ENCODE peak calls at places on chromosomes 7 and 10, in four cellular contexts. One of them, this sample, is unnamed.

GRCh38 chr7:20141666-20142065 is 75.5 kb downstream of the MACC1 start:
- DNase-seq in HCT116: no peak
- DNase-seq in PC-3: no peak
- DNase-seq in SK-N-SH: peak; percentile 27
- DNase-seq in this sample: no peak

GRCh38 chr10:125102821-125103220 is 57.5 kb downstream of the CTBP2 start:
- DNase-seq in HCT116: no peak
- DNase-seq in SK-N-SH: no peak
- DNase-seq in PC-3: no peak
- DNase-seq in this sample: no peak

GRCh38 chr10:34187201-34187600 is 627.9 kb downstream of the PARD3 start:
- DNase-seq in SK-N-SH: no peak
- DNase-seq in PC-3: no peak
- DNase-seq in HCT116: no peak
- DNase-seq in this sample: peak; percentile 26

GRCh38 chr10:79331709-79332108 is 15.6 kb upstream of the PPIF start:
- DNase-seq in HCT116: no peak
- DNase-seq in SK-N-SH: no peak
- DNase-seq in PC-3: peak; percentile 100
- DNase-seq in this sample: peak; percentile 95

GRCh38 chr7:143300959-143301617 is 12.9 kb downstream of the CASP2 start:
- DNase-seq in SK-N-SH: no peak
- DNase-seq in HCT116: no peak
- DNase-seq in PC-3: peak; percentile 88
- DNase-seq in this sample: no peak

GRCh38 chr10:121788115-121788514 is 139.7 kb downstream of the ATE1 start:
- DNase-seq in SK-N-SH: no peak
- DNase-seq in PC-3: peak; percentile 89
- DNase-seq in HCT116: no peak
- DNase-seq in this sample: no peak

GRCh38 chr7:5692845-5693278 is 88.6 kb downstream of the RNF216 start:
- DNase-seq in SK-N-SH: peak; percentile 67
- DNase-seq in PC-3: peak; percentile 89
- DNase-seq in HCT116: no peak
- DNase-seq in this sample: peak; percentile 85

GRCh38 chr7:28626629-28627262 is 214.4 kb downstream of the CREB5 start:
- DNase-seq in HCT116: peak; percentile 40
- DNase-seq in SK-N-SH: peak; percentile 60
- DNase-seq in PC-3: peak; percentile 68
- DNase-seq in this sample: peak; percentile 71

GRCh38 chr7:379456-380225 is 89.7 kb downstream of the FOXL3 start:
- DNase-seq in PC-3: no peak
- DNase-seq in HCT116: no peak
- DNase-seq in SK-N-SH: peak; percentile 42
- DNase-seq in this sample: peak; percentile 15

GRCh38 chr10:61752111-61753011 is 89.6 kb downstream of the CABCOCO1 start:
- DNase-seq in PC-3: peak; percentile 98
- DNase-seq in HCT116: peak; percentile 31
- DNase-seq in SK-N-SH: no peak
- DNase-seq in this sample: peak; percentile 66

GRCh38 chr7:143884978-143885559 is 16.9 kb downstream of the TCAF1 start:
- DNase-seq in HCT116: no peak
- DNase-seq in PC-3: no peak
- DNase-seq in SK-N-SH: peak; percentile 97
- DNase-seq in this sample: peak; percentile 76

GRCh38 chr10:102782698-102783540 is 39.2 kb downstream of the WBP1L start:
- DNase-seq in PC-3: no peak
- DNase-seq in HCT116: no peak
- DNase-seq in SK-N-SH: no peak
- DNase-seq in this sample: peak; percentile 93

GRCh38 chr7:128739990-128740682 is 977 bp downstream of the CALU start:
- DNase-seq in PC-3: no peak
- DNase-seq in HCT116: no peak
- DNase-seq in SK-N-SH: no peak
- DNase-seq in this sample: peak; percentile 38

GRCh38 chr10:18436902-18437301 is 214.5 kb downstream of the NSUN6 start:
- DNase-seq in SK-N-SH: no peak
- DNase-seq in HCT116: no peak
- DNase-seq in PC-3: no peak
- DNase-seq in this sample: no peak

GRCh38 chr10:95785942-95786669 is 30.1 kb downstream of the ENTPD1 start:
- DNase-seq in PC-3: no peak
- DNase-seq in HCT116: no peak
- DNase-seq in SK-N-SH: no peak
- DNase-seq in this sample: no peak

GRCh38 chr10:49184642-49185111 is 3.5 kb downstream of the TMEM273 start:
- DNase-seq in SK-N-SH: no peak
- DNase-seq in PC-3: no peak
- DNase-seq in HCT116: no peak
- DNase-seq in this sample: no peak

GRCh38 chr7:95001258-95001657 is 93.9 kb downstream of the PPP1R9A start:
- DNase-seq in SK-N-SH: no peak
- DNase-seq in PC-3: no peak
- DNase-seq in HCT116: no peak
- DNase-seq in this sample: no peak

GRCh38 chr10:18886102-18886501 is 162.5 kb upstream of the MALRD1 start:
- DNase-seq in SK-N-SH: peak; percentile 43
- DNase-seq in PC-3: peak; percentile 38
- DNase-seq in HCT116: no peak
- DNase-seq in this sample: no peak

GRCh38 chr7:151895695-151896485 is 19.0 kb upstream of the PRKAG2 start:
- DNase-seq in PC-3: no peak
- DNase-seq in SK-N-SH: no peak
- DNase-seq in HCT116: no peak
- DNase-seq in this sample: no peak

GRCh38 chr7:131896189-131896855 is 339.9 kb upstream of the PODXL start:
- DNase-seq in HCT116: no peak
- DNase-seq in PC-3: no peak
- DNase-seq in SK-N-SH: no peak
- DNase-seq in this sample: no peak

GRCh38 chr7:131897016-131897789 is 340.8 kb upstream of the PODXL start:
- DNase-seq in PC-3: peak; percentile 62
- DNase-seq in HCT116: peak; percentile 12
- DNase-seq in SK-N-SH: peak; percentile 16
- DNase-seq in this sample: peak; percentile 87

GRCh38 chr7:131895541-131896173 is 339.2 kb upstream of the PODXL start:
- DNase-seq in HCT116: peak; percentile 78
- DNase-seq in PC-3: peak; percentile 95
- DNase-seq in SK-N-SH: no peak
- DNase-seq in this sample: peak; percentile 98

GRCh38 chr7:131899271-131900030 is 343.0 kb upstream of the PODXL start:
- DNase-seq in SK-N-SH: no peak
- DNase-seq in HCT116: no peak
- DNase-seq in PC-3: no peak
- DNase-seq in this sample: peak; percentile 29

DNA sequence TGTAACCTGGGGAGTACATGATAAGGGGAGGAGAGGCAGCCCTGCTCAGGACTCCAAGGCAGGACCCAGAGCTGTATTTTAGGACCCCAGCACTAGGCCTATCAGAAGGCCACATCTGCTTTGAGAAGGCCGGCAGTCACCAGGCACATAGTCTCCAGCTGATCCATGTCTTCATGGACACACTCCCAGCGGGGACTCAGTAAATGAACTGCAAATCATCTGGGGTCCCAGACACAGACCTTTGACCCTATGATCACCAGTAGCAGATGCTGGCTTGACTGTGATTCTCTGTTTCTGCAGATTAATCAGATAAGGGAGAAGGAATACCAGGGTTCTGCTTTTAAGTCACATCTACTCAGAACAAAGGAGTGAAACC is 341.4 kb upstream of the PODXL start:
- DNase-seq in HCT116: no peak
- DNase-seq in PC-3: no peak
- DNase-seq in SK-N-SH: no peak
- DNase-seq in this sample: no peak
- H3K9me2 ChIP-seq in HCT116: no peaks in the 10 kb centered on the region
- H3K9me2 ChIP-seq in PC-3: no peaks in the 10 kb centered on the region
- H3K9me2 ChIP-seq in SK-N-SH: no peaks in the 10 kb centered on the region
- H3K9me2 ChIP-seq in this sample: no peaks in the 10 kb centered on the region

DNA sequence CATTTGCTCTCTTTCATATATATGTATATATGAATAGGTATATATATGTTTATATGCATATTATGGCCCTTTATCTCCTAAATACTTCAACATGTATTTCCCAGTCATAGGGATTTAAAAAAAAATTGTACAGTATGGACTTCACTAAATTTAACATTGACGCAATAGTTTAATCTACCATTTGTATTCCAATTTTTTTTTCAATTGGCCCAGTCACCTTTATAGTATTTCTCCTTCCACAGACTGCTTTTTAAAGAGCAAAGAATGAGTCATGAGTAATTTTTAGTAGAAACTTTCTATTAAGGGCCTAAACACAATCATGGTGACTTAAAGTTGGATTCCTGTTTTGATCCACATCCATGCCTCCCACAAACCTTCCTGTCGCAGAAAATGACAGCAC is 20.5 kb downstream of the CCSER2 start:
- DNase-seq in HCT116: no peak
- DNase-seq in SK-N-SH: no peak
- DNase-seq in PC-3: peak; percentile 41
- DNase-seq in this sample: peak; percentile 90
- H3K9ac ChIP-seq in HCT116: no peak overlapping the region
- H3K9ac ChIP-seq in SK-N-SH: peak overlapping the region; percentile 29
- H3K9ac ChIP-seq in PC-3: no peak overlapping the region
- H3K9ac ChIP-seq in this sample: peak overlapping the region; percentile 51

GRCh38 chr7:30842542-30843451 is 68.9 kb upstream of the AQP1 start:
- DNase-seq in PC-3: no peak
- DNase-seq in SK-N-SH: no peak
- DNase-seq in HCT116: no peak
- DNase-seq in this sample: peak; percentile 23

GRCh38 chr7:30843741-30844482 is 67.7 kb upstream of the AQP1 start:
- DNase-seq in SK-N-SH: no peak
- DNase-seq in PC-3: no peak
- DNase-seq in HCT116: no peak
- DNase-seq in this sample: no peak

GRCh38 chr7:30841025-30841735 is 70.0 kb downstream of the MINDY4 start:
- DNase-seq in PC-3: no peak
- DNase-seq in SK-N-SH: no peak
- DNase-seq in HCT116: no peak
- DNase-seq in this sample: no peak

GRCh38 chr7:30840176-30841024 is 69.2 kb downstream of the MINDY4 start:
- DNase-seq in PC-3: no peak
- DNase-seq in SK-N-SH: no peak
- DNase-seq in HCT116: no peak
- DNase-seq in this sample: no peak

DNA sequence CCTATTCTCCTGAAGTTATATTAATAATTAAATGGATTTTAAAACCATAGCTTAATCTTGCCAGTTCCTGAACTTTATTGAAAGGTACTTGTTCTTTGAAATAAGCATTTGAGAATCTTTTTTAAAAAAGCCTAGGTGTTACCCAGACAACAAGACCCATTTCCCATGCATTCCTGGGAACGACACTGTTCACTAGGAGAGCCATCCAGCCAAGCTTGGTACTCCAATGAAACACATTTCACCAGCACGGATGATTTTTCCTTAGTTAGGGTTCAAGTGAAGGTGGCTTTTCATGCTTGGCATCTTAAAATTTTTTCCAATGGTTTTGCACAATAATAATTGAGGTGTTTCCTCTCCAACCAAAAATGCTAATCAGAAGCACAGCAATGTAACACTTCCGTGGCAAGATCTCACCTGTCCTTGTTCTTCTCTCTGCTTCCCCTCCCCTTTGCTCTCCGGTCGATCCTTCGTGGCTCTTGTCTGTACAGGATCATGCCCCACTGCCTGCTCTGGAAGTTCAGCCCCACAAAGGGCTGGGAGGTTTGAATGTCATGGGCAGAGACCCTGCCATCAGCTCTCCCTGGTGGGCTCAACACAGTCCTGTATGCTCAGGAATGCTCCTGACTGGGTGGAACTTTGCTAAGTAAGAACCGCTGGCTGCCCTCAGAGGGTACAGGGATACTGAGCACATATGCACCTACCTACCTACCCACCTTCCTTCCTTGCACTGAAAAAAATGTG is 69.7 kb upstream of the AQP1 start:
- DNase-seq in SK-N-SH: no peak
- DNase-seq in PC-3: no peak
- DNase-seq in HCT116: no peak
- DNase-seq in this sample: no peak
- H3K4me1 ChIP-seq in SK-N-SH: peaks cover 19% of the 10 kb centered on the region
- H3K4me1 ChIP-seq in PC-3: peaks cover 19% of the 10 kb centered on the region
- H3K4me1 ChIP-seq in HCT116: peaks cover 17% of the 10 kb centered on the region
- H3K4me1 ChIP-seq in this sample: peaks cover 8% of the 10 kb centered on the region

DNA sequence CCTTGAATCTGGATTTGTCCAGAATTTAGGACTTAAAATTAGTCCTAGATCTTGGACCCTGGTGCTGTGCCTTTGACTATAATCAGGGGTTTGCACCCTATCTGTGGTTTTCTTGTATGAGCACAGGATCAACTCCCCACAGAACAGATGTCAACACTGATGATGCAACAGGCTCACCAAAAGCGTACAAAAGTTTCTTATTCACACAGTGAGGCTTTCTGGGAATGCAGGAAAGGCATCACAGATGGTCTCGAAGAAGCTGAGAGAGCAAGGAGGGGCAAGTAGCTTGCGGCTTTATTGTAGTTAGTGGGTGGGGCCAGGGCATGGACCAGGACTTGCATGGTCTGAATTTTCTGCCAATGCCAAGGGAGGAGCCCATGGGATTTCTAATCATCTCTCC is 46.2 kb downstream of the SEC61G start:
- DNase-seq in PC-3: no peak
- DNase-seq in HCT116: no peak
- DNase-seq in SK-N-SH: no peak
- DNase-seq in this sample: no peak
- H3K9me2 ChIP-seq in PC-3: no peaks in the 10 kb centered on the region
- H3K9me2 ChIP-seq in HCT116: no peaks in the 10 kb centered on the region
- H3K9me2 ChIP-seq in SK-N-SH: no peaks in the 10 kb centered on the region
- H3K9me2 ChIP-seq in this sample: no peaks in the 10 kb centered on the region

GRCh38 chr10:26528715-26529393 is 90.7 kb downstream of the APBB1IP start:
- DNase-seq in PC-3: no peak
- DNase-seq in SK-N-SH: no peak
- DNase-seq in HCT116: no peak
- DNase-seq in this sample: no peak
- H3K9ac ChIP-seq in PC-3: no peak overlapping the region
- H3K9ac ChIP-seq in SK-N-SH: no peak overlapping the region
- H3K9ac ChIP-seq in HCT116: no peak overlapping the region
- H3K9ac ChIP-seq in this sample: no peak overlapping the region

GRCh38 chr10:132714096-132714721 is 71.7 kb downstream of the NKX6-2 start:
- DNase-seq in SK-N-SH: no peak
- DNase-seq in PC-3: no peak
- DNase-seq in HCT116: no peak
- DNase-seq in this sample: no peak
- H3K4me1 ChIP-seq in SK-N-SH: no peaks in the 10 kb centered on the region
- H3K4me1 ChIP-seq in PC-3: no peaks in the 10 kb centered on the region
- H3K4me1 ChIP-seq in HCT116: no peaks in the 10 kb centered on the region
- H3K4me1 ChIP-seq in this sample: no peaks in the 10 kb centered on the region

GRCh38 chr10:24223341-24223740 is 14.4 kb downstream of the KIAA1217 start:
- DNase-seq in HCT116: no peak
- DNase-seq in PC-3: no peak
- DNase-seq in SK-N-SH: no peak
- DNase-seq in this sample: no peak
- H3K9me2 ChIP-seq in HCT116: no peaks in the 10 kb centered on the region
- H3K9me2 ChIP-seq in PC-3: no peaks in the 10 kb centered on the region
- H3K9me2 ChIP-seq in SK-N-SH: no peaks in the 10 kb centered on the region
- H3K9me2 ChIP-seq in this sample: no peaks in the 10 kb centered on the region